ENCODE peak calls at places on chromosomes 6 and 20, in four cellular contexts. M is HepG2, Y is H1, F is GM12878. A is an unnamed sample.

GRCh38 chr6:53426544-53427270 is 78.0 kb upstream of the ELOVL5 start:
- DNase-seq in M (no peak), Y (no peak), F (peak), A (no peak)

GRCh38 chr20:46833360-46833759 is 61.3 kb upstream of the EYA2 start:
- DNase-seq in M (no peak), Y (no peak), F (peak), A (no peak)

GRCh38 chr6:70037445-70037844 is 171.1 kb downstream of the COL19A1 start:
- DNase-seq in M (no peak), Y (no peak), F (no peak), A (no peak)

GRCh38 chr20:43658068-43658722 is 8.7 kb upstream of the MYBL2 start:
- DNase-seq in M (peak), Y (no peak), F (no peak), A (peak)

GRCh38 chr6:165186041-165186440 is 123.4 kb downstream of the C6orf118 start:
- DNase-seq in M (no peak), Y (no peak), F (no peak), A (no peak)

GRCh38 chr6:63740709-63741108 is 105.1 kb downstream of the PHF3 start:
- DNase-seq in M (no peak), Y (no peak), F (no peak), A (no peak)

GRCh38 chr6:165704001-165704748 is 41.1 kb upstream of the PDE10A start:
- DNase-seq in M (no peak), Y (no peak), F (no peak), A (no peak)

GRCh38 chr6:3620389-3620788 is 131.1 kb downstream of the PXDC1 start:
- DNase-seq in M (no peak), Y (no peak), F (no peak), A (no peak)

GRCh38 chr6:22433745-22434144 is 135.6 kb upstream of the HDGFL1 start:
- DNase-seq in M (no peak), Y (no peak), F (no peak), A (no peak)

GRCh38 chr6:7770111-7770510 is 44.2 kb downstream of the BMP6 start:
- DNase-seq in M (no peak), Y (no peak), F (no peak), A (no peak)

GRCh38 chr20:61253640-61254511 is 1.8 kb downstream of the CDH4 start:
- DNase-seq in M (no peak), Y (peak), F (no peak), A (no peak)

GRCh38 chr20:54173653-54174451 is at the start of gene CYP24A1:
- DNase-seq in M (peak), Y (peak), F (no peak), A (no peak)

GRCh38 chr6:26457407-26457795 is 354 bp upstream of the BTN2A1 start:
- DNase-seq in M (no peak), Y (peak), F (no peak), A (peak)

GRCh38 chr6:3135668-3136297 is 17.3 kb downstream of the BPHL start:
- DNase-seq in M (peak), Y (no peak), F (no peak), A (no peak)

GRCh38 chr6:1613631-1614447 is 4.1 kb downstream of the FOXC1 start:
- DNase-seq in M (no peak), Y (peak), F (no peak), A (no peak)

GRCh38 chr20:24746351-24746685 is 202.8 kb upstream of the CST7 start:
- DNase-seq in M (no peak), Y (no peak), F (no peak), A (no peak)

GRCh38 chr20:24895898-24896658 is 53.0 kb upstream of the CST7 start:
- DNase-seq in M (no peak), Y (no peak), F (no peak), A (no peak)

GRCh38 chr20:44629017-44629385 is 22.5 kb downstream of the ADA start:
- DNase-seq in M (no peak), Y (no peak), F (no peak), A (no peak)

GRCh38 chr6:148898360-148899005 is 151.7 kb downstream of the UST start:
- DNase-seq in M (no peak), Y (no peak), F (no peak), A (no peak)

GRCh38 chr20:11032611-11033010 is 358.8 kb upstream of the JAG1 start:
- DNase-seq in M (no peak), Y (no peak), F (no peak), A (no peak)

GRCh38 chr20:50304883-50305635 is 114.4 kb downstream of the CEBPB start:
- DNase-seq in M (peak), Y (no peak), F (no peak), A (no peak)
- TF ChIP-seq HDAC6 in M (no peak), Y (no peak), F (no peak), A (no peak)

DNA sequence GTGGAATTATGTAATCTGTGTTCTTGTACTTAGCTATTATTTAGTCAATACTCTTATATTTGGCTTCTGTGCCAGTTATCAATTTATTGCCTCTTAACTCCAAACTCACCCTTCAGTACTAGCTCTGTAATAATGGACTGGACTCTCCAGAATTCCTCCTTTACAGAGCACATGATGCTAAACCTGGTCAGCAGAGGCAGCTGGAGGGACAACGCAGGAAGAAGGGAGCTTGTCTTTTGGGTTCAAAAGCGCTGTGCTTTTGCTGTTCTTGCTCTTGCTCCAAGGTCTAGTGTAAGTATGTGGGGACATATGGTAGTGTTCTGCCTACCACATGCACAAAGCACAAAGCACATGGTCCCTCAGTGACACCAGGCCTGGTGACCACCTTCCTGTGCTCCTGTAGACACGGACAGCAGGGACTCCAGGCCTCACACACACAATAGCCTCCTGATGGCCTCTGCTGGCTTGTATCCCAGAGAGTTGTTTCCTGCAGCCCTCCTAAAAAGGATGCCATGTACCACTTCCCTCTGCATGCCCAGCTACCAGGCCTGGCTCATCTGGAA is 46.1 kb downstream of the CHD6 start:
- DNase-seq in M (no peak), Y (no peak), F (no peak), A (no peak)
- TF ChIP-seq HDAC6 in M (no peak), Y (no peak), F (no peak), A (no peak)

DNA sequence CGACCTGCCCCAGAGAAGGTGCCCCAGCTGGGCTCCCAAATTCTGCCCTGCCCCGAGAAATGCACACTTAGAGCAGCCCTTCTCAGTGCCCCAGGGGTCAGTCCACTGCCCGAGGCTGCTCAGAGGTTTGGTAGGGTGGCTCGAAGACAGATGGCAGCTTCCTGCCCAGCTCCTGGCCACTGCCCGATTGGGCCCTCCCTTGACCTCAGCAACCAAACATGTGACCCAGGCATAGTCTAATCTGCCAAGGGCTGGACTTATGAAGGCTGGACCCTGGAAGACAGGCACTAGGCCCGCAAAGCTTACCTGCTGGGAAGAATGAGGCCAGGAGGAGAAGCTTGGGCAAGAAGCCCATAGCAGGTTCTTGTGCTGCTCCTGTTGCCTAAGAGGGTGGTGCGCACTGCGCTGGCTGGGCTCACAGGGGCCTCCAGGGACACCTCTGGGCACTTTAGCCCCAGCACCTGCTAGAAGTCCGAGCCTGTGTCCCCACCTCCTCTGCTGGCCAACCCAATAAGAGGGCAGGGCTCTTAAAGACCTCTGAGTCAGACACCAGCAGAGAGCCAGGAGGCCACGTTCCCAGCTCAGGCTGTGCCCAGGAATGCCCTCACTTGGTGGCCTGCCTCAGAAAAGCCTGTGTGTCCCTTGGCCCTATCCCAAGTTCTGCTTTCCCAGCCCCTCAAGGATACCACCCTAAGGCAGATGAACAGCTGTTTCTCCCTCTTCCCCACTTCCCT is 5.5 kb downstream of the SIGLEC1 start:
- DNase-seq in M (no peak), Y (no peak), F (no peak), A (no peak)
- TF ChIP-seq HDAC6 in M (no peak), Y (no peak), F (no peak), A (no peak)

GRCh38 chr20:20658871-20659415 is 53.5 kb downstream of the RALGAPA2 start:
- DNase-seq in M (no peak), Y (no peak), F (no peak), A (no peak)
- TF ChIP-seq HDAC6 in M (no peak), Y (no peak), F (no peak), A (no peak)

GRCh38 chr20:19056909-19057308 is 155.5 kb upstream of the SLC24A3 start:
- DNase-seq in M (no peak), Y (peak), F (no peak), A (no peak)
- TF ChIP-seq HDAC6 in M (no peak), Y (no peak), F (no peak), A (no peak)

GRCh38 chr6:168161371-168161750 is 82.3 kb upstream of the FRMD1 start:
- DNase-seq in M (no peak), Y (no peak), F (no peak), A (no peak)

GRCh38 chr6:168159503-168159902 is 80.5 kb upstream of the FRMD1 start:
- DNase-seq in M (no peak), Y (no peak), F (no peak), A (no peak)

GRCh38 chr6:168158980-168159349 is 80.0 kb upstream of the FRMD1 start:
- DNase-seq in M (no peak), Y (no peak), F (no peak), A (no peak)

GRCh38 chr6:168162366-168162765 is 83.4 kb upstream of the FRMD1 start:
- DNase-seq in M (no peak), Y (no peak), F (no peak), A (no peak)

DNA sequence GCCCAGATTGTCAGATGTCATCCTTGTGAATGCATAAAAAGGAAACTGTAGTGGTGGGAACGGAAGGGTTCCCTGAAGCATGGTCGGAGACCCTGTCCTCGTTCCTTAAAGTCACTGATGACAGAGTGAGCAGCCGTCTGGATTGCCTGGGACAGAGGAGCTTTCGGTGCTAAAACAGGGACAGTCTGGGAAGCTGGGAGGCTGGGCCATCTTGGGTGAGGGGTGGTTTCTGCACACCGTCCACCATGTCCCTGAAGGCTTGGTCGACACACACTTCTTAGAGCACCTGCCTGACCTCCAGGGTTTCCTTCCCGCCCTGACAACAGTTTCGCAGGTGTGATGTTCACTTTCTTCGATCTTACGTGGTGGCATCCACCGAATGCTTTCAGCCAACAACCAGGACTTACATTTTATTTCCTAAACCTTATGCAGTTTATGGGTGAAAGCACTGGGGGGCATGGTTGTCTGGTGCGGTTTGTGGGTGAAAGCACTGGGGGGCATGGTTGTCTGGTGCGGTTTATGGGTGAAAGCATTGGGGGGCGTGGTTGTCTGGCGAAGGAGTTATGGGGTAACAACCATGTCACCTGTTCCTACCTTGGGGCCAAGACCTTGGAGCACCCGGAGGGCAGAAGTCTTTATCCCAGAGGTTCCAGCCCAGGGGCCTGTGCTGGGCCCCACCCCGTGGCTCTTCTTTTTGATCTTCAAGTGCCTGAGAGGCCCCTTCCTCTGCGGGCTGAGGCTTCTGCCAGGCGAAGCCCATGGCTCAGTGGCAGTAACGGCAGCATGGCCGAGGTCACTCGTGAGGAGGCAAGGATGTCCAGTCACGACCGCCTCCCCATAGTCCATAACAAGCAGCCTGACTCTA is 81.7 kb upstream of the FRMD1 start:
- DNase-seq in M (no peak), Y (no peak), F (no peak), A (no peak)
- TF ChIP-seq HDAC6 in M (no peak), Y (no peak), F (no peak), A (no peak)

DNA sequence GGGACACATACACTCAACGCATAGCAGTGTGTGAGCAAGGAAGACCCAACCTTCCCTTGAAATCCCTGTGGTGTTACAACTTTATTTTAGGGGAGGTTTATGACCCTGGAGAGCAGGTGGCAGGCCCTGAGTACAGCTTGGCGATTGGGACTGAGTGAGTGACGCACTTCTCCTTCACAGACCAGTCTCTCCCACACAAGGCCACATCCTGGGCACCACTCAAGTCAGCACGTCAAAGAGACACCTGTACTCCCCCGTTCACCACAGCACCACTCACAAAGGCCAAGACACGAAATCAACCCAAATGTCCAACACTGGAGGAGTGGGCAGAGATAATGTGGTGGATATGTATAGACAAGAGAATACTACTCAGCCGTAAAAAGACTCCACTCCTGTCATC is 57.0 kb upstream of the FRMD1 start:
- DNase-seq in M (no peak), Y (peak), F (no peak), A (no peak)
- TF ChIP-seq HDAC6 in M (no peak), Y (no peak), F (no peak), A (no peak)

DNA sequence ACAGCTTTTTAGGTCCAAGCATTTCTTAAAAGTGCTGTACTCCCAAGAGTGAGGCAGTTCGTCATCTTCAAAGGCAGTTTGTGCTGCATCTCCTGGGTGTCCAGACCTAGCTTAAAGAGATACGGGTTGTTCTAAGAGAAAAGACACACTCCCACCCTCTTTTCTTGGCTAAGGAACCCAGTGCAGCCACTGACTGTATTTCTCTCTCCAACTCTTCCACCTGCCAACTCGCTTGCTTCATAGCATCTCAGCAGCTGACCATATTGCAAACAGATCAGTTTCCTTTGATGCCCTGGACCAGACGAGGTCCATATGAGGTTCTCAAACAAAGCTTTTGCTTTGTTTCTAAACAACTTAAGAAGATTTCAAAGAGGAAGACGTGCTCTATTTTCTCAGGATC is 101.1 kb downstream of the ISM1 start:
- DNase-seq in M (peak), Y (no peak), F (no peak), A (no peak)
- TF ChIP-seq HDAC6 in M (no peak), Y (no peak), F (no peak), A (no peak)

A was measured in K562.